ENCODE peak calls at places on chromosomes 6 and 20, in ten cellular contexts. One of them, this sample, is unnamed.
A peak's percentile ranks its signal among the peaks of the same experiment; 100 is the strongest.

GRCh38 chr6:131923356-131923755 is 27.8 kb downstream of the CCN2 start:
- DNase-seq in IMR-90: peak; percentile 57
- DNase-seq in left lung: no peak
- DNase-seq in heart left ventricle: peak; percentile 41
- DNase-seq in cardiac muscle cell: peak; percentile 79
- DNase-seq in OCI-LY7: peak; percentile 84
- DNase-seq in uterus: peak; percentile 51
- DNase-seq in GM12865: peak; percentile 74
- DNase-seq in PC-9: peak; percentile 45
- DNase-seq in bronchial epithelial cell: peak; percentile 48
- DNase-seq in this sample: peak; percentile 32

GRCh38 chr6:143872211-143872610 is 7.9 kb downstream of the ZC2HC1B start:
- DNase-seq in PC-9: no peak
- DNase-seq in IMR-90: peak; percentile 29
- DNase-seq in OCI-LY7: no peak
- DNase-seq in uterus: no peak
- DNase-seq in cardiac muscle cell: peak; percentile 8
- DNase-seq in GM12865: peak; percentile 58
- DNase-seq in bronchial epithelial cell: no peak
- DNase-seq in left lung: no peak
- DNase-seq in heart left ventricle: no peak
- DNase-seq in this sample: peak; percentile 45

GRCh38 chr6:114747995-114748625 is 405.3 kb upstream of the HS3ST5 start:
- DNase-seq in left lung: no peak
- DNase-seq in cardiac muscle cell: peak; percentile 70
- DNase-seq in IMR-90: peak; percentile 45
- DNase-seq in bronchial epithelial cell: peak; percentile 33
- DNase-seq in GM12865: peak; percentile 61
- DNase-seq in heart left ventricle: peak; percentile 25
- DNase-seq in OCI-LY7: peak; percentile 48
- DNase-seq in PC-9: peak; percentile 41
- DNase-seq in uterus: no peak
- DNase-seq in this sample: peak; percentile 87

GRCh38 chr6:109187399-109188114 is 92.2 kb downstream of the CEP57L1 start:
- DNase-seq in heart left ventricle: peak; percentile 34
- DNase-seq in OCI-LY7: peak; percentile 65
- DNase-seq in PC-9: peak; percentile 60
- DNase-seq in cardiac muscle cell: peak; percentile 53
- DNase-seq in bronchial epithelial cell: peak; percentile 48
- DNase-seq in uterus: peak; percentile 30
- DNase-seq in left lung: peak; percentile 41
- DNase-seq in IMR-90: peak; percentile 28
- DNase-seq in GM12865: peak; percentile 63
- DNase-seq in this sample: peak; percentile 7

GRCh38 chr20:25498280-25498606 is 87.1 kb downstream of the NINL start:
- DNase-seq in left lung: no peak
- DNase-seq in IMR-90: no peak
- DNase-seq in uterus: no peak
- DNase-seq in OCI-LY7: no peak
- DNase-seq in PC-9: no peak
- DNase-seq in cardiac muscle cell: no peak
- DNase-seq in GM12865: no peak
- DNase-seq in bronchial epithelial cell: no peak
- DNase-seq in heart left ventricle: no peak
- DNase-seq in this sample: no peak

GRCh38 chr6:33716890-33717632 is 5.6 kb upstream of the UQCC2 start:
- DNase-seq in left lung: no peak
- DNase-seq in bronchial epithelial cell: peak; percentile 86
- DNase-seq in GM12865: no peak
- DNase-seq in PC-9: no peak
- DNase-seq in heart left ventricle: no peak
- DNase-seq in cardiac muscle cell: no peak
- DNase-seq in uterus: no peak
- DNase-seq in OCI-LY7: no peak
- DNase-seq in IMR-90: no peak
- DNase-seq in this sample: no peak

GRCh38 chr20:64161595-64162238 is 2.5 kb upstream of the MYT1 start:
- DNase-seq in GM12865: peak; percentile 18
- DNase-seq in bronchial epithelial cell: peak; percentile 32
- DNase-seq in left lung: no peak
- DNase-seq in cardiac muscle cell: peak; percentile 66
- DNase-seq in heart left ventricle: peak; percentile 46
- DNase-seq in OCI-LY7: no peak
- DNase-seq in PC-9: peak; percentile 19
- DNase-seq in uterus: no peak
- DNase-seq in IMR-90: peak; percentile 38
- DNase-seq in this sample: peak; percentile 67

GRCh38 chr20:58374027-58374850 is 14.8 kb upstream of the VAPB start:
- DNase-seq in left lung: no peak
- DNase-seq in uterus: no peak
- DNase-seq in OCI-LY7: no peak
- DNase-seq in heart left ventricle: no peak
- DNase-seq in GM12865: no peak
- DNase-seq in IMR-90: no peak
- DNase-seq in PC-9: no peak
- DNase-seq in cardiac muscle cell: no peak
- DNase-seq in bronchial epithelial cell: no peak
- DNase-seq in this sample: no peak

GRCh38 chr6:108200186-108200585 is 34.4 kb downstream of the NR2E1 start:
- DNase-seq in GM12865: no peak
- DNase-seq in OCI-LY7: no peak
- DNase-seq in PC-9: no peak
- DNase-seq in bronchial epithelial cell: no peak
- DNase-seq in cardiac muscle cell: no peak
- DNase-seq in IMR-90: no peak
- DNase-seq in left lung: no peak
- DNase-seq in uterus: no peak
- DNase-seq in heart left ventricle: no peak
- DNase-seq in this sample: no peak

GRCh38 chr6:6736753-6737654 is 148.5 kb downstream of the LY86 start:
- DNase-seq in heart left ventricle: peak; percentile 91
- DNase-seq in bronchial epithelial cell: no peak
- DNase-seq in PC-9: no peak
- DNase-seq in IMR-90: no peak
- DNase-seq in uterus: peak; percentile 85
- DNase-seq in OCI-LY7: no peak
- DNase-seq in left lung: peak; percentile 62
- DNase-seq in GM12865: no peak
- DNase-seq in cardiac muscle cell: peak; percentile 86
- DNase-seq in this sample: peak; percentile 76

GRCh38 chr6:161444464-161444863 is 170.6 kb upstream of the AGPAT4 start:
- DNase-seq in heart left ventricle: peak; percentile 37
- DNase-seq in bronchial epithelial cell: peak; percentile 30
- DNase-seq in cardiac muscle cell: peak; percentile 29
- DNase-seq in OCI-LY7: no peak
- DNase-seq in IMR-90: peak; percentile 24
- DNase-seq in uterus: no peak
- DNase-seq in GM12865: no peak
- DNase-seq in PC-9: no peak
- DNase-seq in left lung: no peak
- DNase-seq in this sample: no peak

DNA sequence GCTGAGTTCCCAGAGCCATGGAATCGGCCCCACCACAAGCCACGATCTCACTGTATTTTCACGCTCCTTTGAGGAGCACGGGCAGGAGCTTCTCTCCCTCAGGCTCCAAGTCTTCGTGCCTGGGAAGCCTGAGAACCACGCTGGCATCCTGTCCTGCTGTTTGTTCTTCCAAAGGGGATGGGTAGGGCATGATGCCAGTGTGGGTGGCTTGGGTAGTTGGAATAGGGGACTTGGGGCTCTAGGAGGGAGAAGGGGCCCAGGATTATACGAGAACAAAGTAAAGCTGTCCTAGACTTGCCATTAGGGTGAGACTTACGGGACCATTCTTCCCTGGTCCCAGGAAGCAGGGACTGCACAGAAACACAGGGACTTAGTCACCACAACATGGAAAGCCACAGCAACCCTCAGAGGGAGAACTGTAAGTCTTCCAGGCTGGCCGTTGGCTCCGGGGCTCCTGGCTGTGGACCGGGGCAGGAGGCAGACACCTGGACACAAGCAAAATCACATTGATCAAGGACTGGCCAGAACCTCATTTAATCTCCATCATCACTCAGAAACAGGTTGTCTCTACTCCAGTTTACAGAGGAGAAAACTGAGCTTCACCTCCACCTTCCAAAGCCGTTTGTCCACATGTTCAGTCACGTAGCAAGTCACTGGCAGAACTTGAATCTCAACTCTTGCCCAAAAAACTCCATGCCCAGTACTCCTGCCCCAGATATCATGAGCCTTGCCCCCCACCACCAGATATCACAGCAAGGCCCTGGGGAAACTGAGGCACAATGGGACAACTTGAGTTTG is 1.3 kb downstream of the CCN5 start:
- DNase-seq in OCI-LY7: no peak
- DNase-seq in PC-9: no peak
- DNase-seq in bronchial epithelial cell: peak; percentile 40
- DNase-seq in cardiac muscle cell: no peak
- DNase-seq in left lung: no peak
- DNase-seq in heart left ventricle: no peak
- DNase-seq in IMR-90: no peak
- DNase-seq in uterus: no peak
- DNase-seq in GM12865: no peak
- DNase-seq in this sample: peak; percentile 47
- H3K4me3 ChIP-seq in OCI-LY7: no peak overlapping the region
- H3K4me3 ChIP-seq in PC-9: no peak overlapping the region
- H3K4me3 ChIP-seq in bronchial epithelial cell: no peak overlapping the region
- H3K4me3 ChIP-seq in cardiac muscle cell: no peak overlapping the region
- H3K4me3 ChIP-seq in left lung: no peak overlapping the region
- H3K4me3 ChIP-seq in heart left ventricle: peak overlapping the region; percentile 37
- H3K4me3 ChIP-seq in IMR-90: no peak overlapping the region
- H3K4me3 ChIP-seq in uterus: no peak overlapping the region
- H3K4me3 ChIP-seq in GM12865: no peak overlapping the region
- H3K4me3 ChIP-seq in this sample: no peak overlapping the region

DNA sequence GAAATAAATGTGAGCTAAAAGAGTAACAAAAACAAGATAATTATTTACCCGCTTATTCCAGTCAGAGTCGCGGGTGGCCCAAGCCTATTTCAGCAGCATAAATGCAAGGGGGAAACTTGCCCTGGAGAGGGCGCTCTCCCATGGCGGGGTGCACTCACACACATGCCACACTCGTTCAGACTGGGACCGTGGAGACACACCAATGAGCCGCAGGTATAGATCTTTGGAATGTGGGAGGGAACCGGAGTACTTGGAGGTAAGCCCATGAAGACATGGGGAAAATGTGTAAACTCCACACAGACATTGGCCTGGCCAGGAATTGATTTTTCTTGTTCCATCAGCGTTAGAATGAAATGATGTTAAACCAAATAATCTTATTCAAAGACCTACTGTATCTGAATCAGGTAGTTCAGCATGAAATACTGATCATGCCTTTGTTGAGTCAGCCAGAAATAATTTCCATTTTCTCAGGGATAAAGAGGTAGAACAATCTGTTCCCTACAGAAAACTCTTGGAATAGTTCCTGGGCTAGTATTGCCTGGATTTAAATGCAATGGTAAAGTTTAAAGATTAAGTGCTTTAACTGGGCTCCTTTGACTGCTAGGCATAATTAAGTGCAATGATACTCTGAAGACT is 191.5 kb downstream of the MCHR2 start:
- DNase-seq in bronchial epithelial cell: peak; percentile 10
- DNase-seq in heart left ventricle: no peak
- DNase-seq in PC-9: no peak
- DNase-seq in IMR-90: no peak
- DNase-seq in OCI-LY7: no peak
- DNase-seq in uterus: no peak
- DNase-seq in GM12865: no peak
- DNase-seq in left lung: no peak
- DNase-seq in cardiac muscle cell: no peak
- DNase-seq in this sample: no peak
- TF ChIP-seq CTCF in bronchial epithelial cell: peak; percentile 14
- TF ChIP-seq CTCF in heart left ventricle: no peak
- TF ChIP-seq CTCF in PC-9: peak; percentile 20
- TF ChIP-seq CTCF in IMR-90: no peak
- TF ChIP-seq CTCF in OCI-LY7: peak; percentile 33
- TF ChIP-seq CTCF in uterus: no peak
- TF ChIP-seq CTCF in GM12865: no peak
- TF ChIP-seq CTCF in left lung: no peak
- TF ChIP-seq CTCF in cardiac muscle cell: no peak
- TF ChIP-seq CTCF in this sample: no peak

GRCh38 chr6:167574431-167575097 is 249.7 kb downstream of the TTLL2 start:
- DNase-seq in bronchial epithelial cell: no peak
- DNase-seq in PC-9: no peak
- DNase-seq in GM12865: no peak
- DNase-seq in IMR-90: no peak
- DNase-seq in left lung: no peak
- DNase-seq in heart left ventricle: peak; percentile 73
- DNase-seq in uterus: peak; percentile 66
- DNase-seq in cardiac muscle cell: peak; percentile 60
- DNase-seq in OCI-LY7: no peak
- DNase-seq in this sample: no peak

GRCh38 chr6:167572106-167572505 is 247.2 kb downstream of the TTLL2 start:
- DNase-seq in OCI-LY7: no peak
- DNase-seq in GM12865: no peak
- DNase-seq in heart left ventricle: no peak
- DNase-seq in bronchial epithelial cell: no peak
- DNase-seq in cardiac muscle cell: no peak
- DNase-seq in IMR-90: no peak
- DNase-seq in PC-9: no peak
- DNase-seq in left lung: no peak
- DNase-seq in uterus: no peak
- DNase-seq in this sample: no peak

GRCh38 chr6:167573461-167574215 is 248.8 kb downstream of the TTLL2 start:
- DNase-seq in left lung: no peak
- DNase-seq in PC-9: no peak
- DNase-seq in OCI-LY7: no peak
- DNase-seq in cardiac muscle cell: peak; percentile 92
- DNase-seq in GM12865: no peak
- DNase-seq in heart left ventricle: no peak
- DNase-seq in IMR-90: no peak
- DNase-seq in uterus: no peak
- DNase-seq in bronchial epithelial cell: no peak
- DNase-seq in this sample: no peak

GRCh38 chr6:167571550-167571949 is 246.7 kb downstream of the TTLL2 start:
- DNase-seq in IMR-90: no peak
- DNase-seq in cardiac muscle cell: no peak
- DNase-seq in left lung: no peak
- DNase-seq in heart left ventricle: no peak
- DNase-seq in bronchial epithelial cell: no peak
- DNase-seq in uterus: no peak
- DNase-seq in PC-9: no peak
- DNase-seq in GM12865: no peak
- DNase-seq in OCI-LY7: no peak
- DNase-seq in this sample: no peak

GRCh38 chr6:167572841-167573271 is 248.0 kb downstream of the TTLL2 start:
- DNase-seq in cardiac muscle cell: peak; percentile 41
- DNase-seq in left lung: no peak
- DNase-seq in uterus: no peak
- DNase-seq in IMR-90: no peak
- DNase-seq in OCI-LY7: no peak
- DNase-seq in PC-9: no peak
- DNase-seq in heart left ventricle: no peak
- DNase-seq in GM12865: no peak
- DNase-seq in bronchial epithelial cell: no peak
- DNase-seq in this sample: no peak
- H3K4me3 ChIP-seq in cardiac muscle cell: no peak overlapping the region
- H3K4me3 ChIP-seq in left lung: no peak overlapping the region
- H3K4me3 ChIP-seq in uterus: no peak overlapping the region
- H3K4me3 ChIP-seq in IMR-90: no peak overlapping the region
- H3K4me3 ChIP-seq in OCI-LY7: no peak overlapping the region
- H3K4me3 ChIP-seq in PC-9: no peak overlapping the region
- H3K4me3 ChIP-seq in heart left ventricle: no peak overlapping the region
- H3K4me3 ChIP-seq in GM12865: no peak overlapping the region
- H3K4me3 ChIP-seq in bronchial epithelial cell: no peak overlapping the region
- H3K4me3 ChIP-seq in this sample: no peak overlapping the region

GRCh38 chr6:63272397-63272796 is 47.4 kb downstream of the LGSN start:
- DNase-seq in left lung: no peak
- DNase-seq in cardiac muscle cell: peak; percentile 24
- DNase-seq in uterus: no peak
- DNase-seq in GM12865: peak; percentile 50
- DNase-seq in heart left ventricle: no peak
- DNase-seq in IMR-90: peak; percentile 35
- DNase-seq in bronchial epithelial cell: peak; percentile 29
- DNase-seq in PC-9: no peak
- DNase-seq in OCI-LY7: peak; percentile 33
- DNase-seq in this sample: peak; percentile 2
- TF ChIP-seq CTCF in left lung: peak; percentile 19
- TF ChIP-seq CTCF in cardiac muscle cell: no peak
- TF ChIP-seq CTCF in uterus: no peak
- TF ChIP-seq CTCF in GM12865: peak; percentile 24
- TF ChIP-seq CTCF in heart left ventricle: no peak
- TF ChIP-seq CTCF in IMR-90: peak; percentile 47
- TF ChIP-seq CTCF in bronchial epithelial cell: peak; percentile 5
- TF ChIP-seq CTCF in PC-9: peak; percentile 75
- TF ChIP-seq CTCF in OCI-LY7: peak; percentile 75
- TF ChIP-seq CTCF in this sample: no peak